ENCODE peak calls at places on chromosomes 16 and 17, in ten cellular contexts. N is mucosa of descending colon; R is mesenchymal stem cell; E is CD4-positive, alpha-beta memory T cell; F is SK-N-SH; L is spleen; M is heart right ventricle; G is K562; Q is tibial artery; J is stomach. W is an unnamed sample.

GRCh38 chr17:12536472-12536871 is 129.2 kb upstream of the MYOCD start:
- DNase-seq in N (no peak), R (peak; percentile 62), E (no peak), F (no peak), L (no peak), M (no peak), G (no peak), Q (no peak), J (no peak), W (no peak)

GRCh38 chr16:64215730-64216129 is 906.1 kb downstream of the CDH11 start:
- DNase-seq in N (no peak), R (no peak), E (no peak), F (no peak), L (no peak), M (no peak), G (no peak), Q (no peak), J (no peak), W (no peak)

GRCh38 chr17:73759324-73760185 is 115.3 kb upstream of the SDK2 start:
- DNase-seq in N (no peak), R (no peak), E (no peak), F (peak; percentile 79), L (no peak), M (no peak), G (no peak), Q (no peak), J (no peak), W (no peak)

GRCh38 chr17:36027776-36028175 is 10.0 kb upstream of the CCL23 start:
- DNase-seq in N (no peak), R (no peak), E (no peak), F (no peak), L (no peak), M (no peak), G (no peak), Q (no peak), J (no peak), W (no peak)

GRCh38 chr17:39665642-39666221 is 583 bp downstream of the TCAP start:
- DNase-seq in N (peak; percentile 61), R (no peak), E (no peak), F (peak; percentile 77), L (peak; percentile 77), M (peak; percentile 40), G (no peak), Q (peak; percentile 70), J (no peak), W (peak; percentile 57)

GRCh38 chr16:56910654-56911539 is 21.0 kb upstream of the HERPUD1 start:
- DNase-seq in N (no peak), R (peak; percentile 85), E (no peak), F (no peak), L (no peak), M (no peak), G (no peak), Q (no peak), J (no peak), W (no peak)

GRCh38 chr16:27323781-27324561 is 10.2 kb downstream of the IL4R start:
- DNase-seq in N (no peak), R (no peak), E (no peak), F (no peak), L (peak; percentile 64), M (no peak), G (no peak), Q (peak; percentile 54), J (no peak), W (no peak)

GRCh38 chr17:10127819-10128375 is 70.5 kb downstream of the GAS7 start:
- DNase-seq in N (peak; percentile 83), R (peak; percentile 97), E (no peak), F (no peak), L (peak; percentile 85), M (peak; percentile 84), G (no peak), Q (peak; percentile 89), J (peak; percentile 42), W (peak; percentile 94)

GRCh38 chr16:64977211-64977920 is 144.5 kb downstream of the CDH11 start:
- DNase-seq in N (no peak), R (no peak), E (no peak), F (no peak), L (no peak), M (no peak), G (no peak), Q (no peak), J (no peak), W (no peak)

GRCh38 chr17:34252138-34252889 is 2.8 kb upstream of the CCL2 start:
- DNase-seq in N (peak; percentile 81), R (peak; percentile 96), E (no peak), F (peak; percentile 49), L (peak; percentile 82), M (peak; percentile 95), G (no peak), Q (peak; percentile 97), J (peak; percentile 75), W (peak; percentile 94)

GRCh38 chr16:66695935-66696668 is 441 bp downstream of the CMTM4 start:
- DNase-seq in N (peak; percentile 84), R (no peak), E (no peak), F (no peak), L (peak; percentile 88), M (peak; percentile 30), G (peak; percentile 74), Q (peak; percentile 69), J (peak; percentile 73), W (peak; percentile 32)

GRCh38 chr16:19555938-19556778 is 655 bp downstream of the VPS35L start:
- DNase-seq in N (no peak), R (peak; percentile 90), E (peak; percentile 23), F (peak; percentile 39), L (no peak), M (no peak), G (peak; percentile 63), Q (no peak), J (no peak), W (no peak)

GRCh38 chr17:38554430-38555350 is 51.1 kb downstream of the SRCIN1 start:
- DNase-seq in N (no peak), R (no peak), E (no peak), F (no peak), L (no peak), M (no peak), G (no peak), Q (no peak), J (no peak), W (no peak)

DNA sequence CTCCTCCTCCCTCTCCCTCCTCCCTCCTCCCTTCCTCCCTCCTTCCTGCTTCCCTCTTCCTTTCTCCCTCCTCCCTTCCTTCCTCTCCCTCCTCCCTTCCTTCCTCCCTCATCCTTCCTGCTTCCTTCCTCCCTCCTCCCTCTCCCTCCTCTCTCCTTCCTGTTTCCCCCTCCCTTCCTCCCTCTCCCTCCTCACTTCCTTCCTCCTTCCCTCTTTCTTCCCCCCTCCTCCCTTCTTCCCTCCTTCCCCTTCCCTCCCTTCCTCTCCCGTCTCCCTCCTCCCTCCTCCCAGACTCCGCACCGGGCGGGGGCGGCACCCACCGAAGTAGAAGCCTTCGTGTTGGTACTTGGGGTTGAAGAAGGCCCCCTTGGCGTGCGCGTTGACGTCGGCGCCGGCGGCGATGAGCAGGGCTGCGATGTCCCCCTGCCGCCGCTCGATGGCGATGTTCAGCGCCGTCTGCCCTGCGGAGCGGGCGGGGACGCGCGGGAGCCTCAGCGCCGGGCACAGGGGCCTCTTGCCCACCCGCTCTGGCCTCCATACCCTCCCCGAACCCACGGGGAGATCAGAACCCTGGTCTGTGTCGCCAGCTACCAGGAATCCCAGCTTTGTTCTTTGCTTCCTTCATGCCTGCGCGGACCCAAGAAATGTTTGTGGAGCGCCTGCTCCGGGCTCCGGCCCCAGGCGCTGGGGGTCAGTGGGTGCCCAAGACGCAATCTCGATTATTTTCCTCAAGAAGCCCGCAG is 22.2 kb downstream of the TRPV3 start:
- DNase-seq in N (peak; percentile 69), R (peak; percentile 71), E (peak; percentile 51), F (peak; percentile 88), L (peak; percentile 87), M (peak; percentile 73), G (peak; percentile 47), Q (no peak), J (peak; percentile 50), W (peak; percentile 87)
- H3K4me3 ChIP-seq in N (no peak overlapping the region), R (peak overlapping the region; percentile 35), E (no peak overlapping the region), F (peak overlapping the region; percentile 53), L (no peak overlapping the region), M (peak overlapping the region; percentile 53), G (no peak overlapping the region), Q (peak overlapping the region; percentile 39), J (peak overlapping the region; percentile 31), W (peak overlapping the region; percentile 62)

GRCh38 chr16:9113707-9114106 is 22.3 kb downstream of the HAPSTR1 start:
- DNase-seq in N (no peak), R (no peak), E (no peak), F (no peak), L (no peak), M (no peak), G (no peak), Q (no peak), J (no peak), W (no peak)
- H3K4me1 ChIP-seq in N (peaks cover 35% of the 10 kb centered on the region), R (peaks cover 14% of the 10 kb centered on the region), E (peaks cover 81% of the 10 kb centered on the region), F (peaks cover 56% of the 10 kb centered on the region), L (peaks cover 77% of the 10 kb centered on the region), M (peaks cover 88% of the 10 kb centered on the region), G (peaks cover 3% of the 10 kb centered on the region), Q (peaks cover 75% of the 10 kb centered on the region), J (peaks cover 61% of the 10 kb centered on the region), W (peaks cover 87% of the 10 kb centered on the region)

GRCh38 chr16:80935691-80936090 is 71.0 kb downstream of the CMC2 start:
- DNase-seq in N (no peak), R (no peak), E (no peak), F (no peak), L (no peak), M (no peak), G (no peak), Q (no peak), J (no peak), W (no peak)

GRCh38 chr16:80936410-80936809 is 70.3 kb downstream of the CMC2 start:
- DNase-seq in N (no peak), R (no peak), E (no peak), F (no peak), L (no peak), M (no peak), G (no peak), Q (no peak), J (no peak), W (no peak)

GRCh38 chr16:80931985-80932720 is 74.5 kb downstream of the CMC2 start:
- DNase-seq in N (peak; percentile 70), R (peak; percentile 40), E (no peak), F (peak; percentile 84), L (no peak), M (peak; percentile 82), G (no peak), Q (peak; percentile 79), J (peak; percentile 59), W (peak; percentile 90)

GRCh38 chr16:80932725-80933124 is 74.0 kb downstream of the CMC2 start:
- DNase-seq in N (peak; percentile 58), R (peak; percentile 24), E (no peak), F (peak; percentile 37), L (no peak), M (peak; percentile 46), G (no peak), Q (peak; percentile 80), J (peak; percentile 28), W (peak; percentile 61)

DNA sequence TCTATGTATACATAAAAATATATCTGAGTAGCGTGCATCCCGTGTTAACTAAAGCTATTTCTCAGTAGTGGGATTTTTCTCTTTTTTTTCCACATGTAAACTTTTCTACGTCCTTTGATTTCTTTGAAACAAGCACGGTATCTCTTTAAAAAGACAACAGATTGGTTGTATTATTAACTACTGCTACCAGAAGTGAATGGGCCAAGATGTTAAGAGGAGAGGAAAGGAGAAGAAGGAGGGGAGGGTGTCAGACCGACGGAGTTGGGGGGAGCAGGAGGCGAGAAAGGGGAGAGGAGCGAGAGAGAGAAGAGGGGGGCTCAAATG is 75.1 kb downstream of the CMC2 start:
- DNase-seq in N (no peak), R (no peak), E (no peak), F (no peak), L (no peak), M (no peak), G (no peak), Q (no peak), J (no peak), W (no peak)
- H3K4me3 ChIP-seq in N (no peak overlapping the region), R (peak overlapping the region; percentile 57), E (no peak overlapping the region), F (peak overlapping the region; percentile 60), L (no peak overlapping the region), M (peak overlapping the region; percentile 57), G (no peak overlapping the region), Q (peak overlapping the region; percentile 59), J (peak overlapping the region; percentile 57), W (peak overlapping the region; percentile 72)

GRCh38 chr17:50923611-50924010 is 57.5 kb upstream of the TOB1 start:
- DNase-seq in N (peak; percentile 10), R (no peak), E (no peak), F (peak; percentile 76), L (no peak), M (no peak), G (no peak), Q (no peak), J (no peak), W (no peak)
- H3K4me1 ChIP-seq in N (peaks cover 46% of the 10 kb centered on the region), R (peaks cover 27% of the 10 kb centered on the region), E (peaks cover 39% of the 10 kb centered on the region), F (peaks cover 27% of the 10 kb centered on the region), L (peaks cover 15% of the 10 kb centered on the region), M (peaks cover 39% of the 10 kb centered on the region), G (peaks cover 13% of the 10 kb centered on the region), Q (peaks cover 24% of the 10 kb centered on the region), J (peaks cover 34% of the 10 kb centered on the region), W (peaks cover 34% of the 10 kb centered on the region)